ENCODE peak calls at places on chromosome 17, in nine cellular contexts. Q, T, R, B, Y, F, K, H and W are unnamed samples. For H3K4me1, the result is how much of the 10 kb centered on the place peaks cover.

GRCh38 chr17:50889528-50890118 is 23.5 kb upstream of the TOB1 start:
- DNase-seq in Q (no peak), T (no peak), R (peak), B (peak), Y (no peak), F (peak), K (no peak), H (no peak), W (no peak)

GRCh38 chr17:36972186-36972686 is 23.5 kb downstream of the AATF start:
- DNase-seq in Q (no peak), T (no peak), R (no peak), B (no peak), Y (no peak), F (no peak), K (no peak), H (no peak), W (no peak)

GRCh38 chr17:63954402-63955063 is 18.2 kb downstream of the SCN4A start:
- DNase-seq in Q (no peak), T (no peak), R (no peak), B (no peak), Y (no peak), F (no peak), K (no peak), H (no peak), W (no peak)

GRCh38 chr17:82348434-82348833 is 10.6 kb upstream of the TEX19 start:
- DNase-seq in Q (no peak), T (no peak), R (no peak), B (no peak), Y (no peak), F (no peak), K (no peak), H (no peak), W (no peak)

GRCh38 chr17:64095144-64095882 is 34.6 kb downstream of the ERN1 start:
- DNase-seq in Q (no peak), T (no peak), R (no peak), B (peak), Y (no peak), F (no peak), K (peak), H (no peak), W (no peak)

GRCh38 chr17:56761387-56761786 is 72.3 kb downstream of the C17orf67 start:
- DNase-seq in Q (no peak), T (no peak), R (no peak), B (no peak), Y (no peak), F (no peak), K (no peak), H (no peak), W (no peak)

GRCh38 chr17:57750930-57751329 is 5.8 kb upstream of the CCDC182 start:
- DNase-seq in Q (no peak), T (no peak), R (no peak), B (no peak), Y (no peak), F (no peak), K (no peak), H (no peak), W (no peak)

GRCh38 chr17:45223541-45224528 is 2.1 kb downstream of the FMNL1 start:
- DNase-seq in Q (no peak), T (no peak), R (no peak), B (no peak), Y (no peak), F (no peak), K (no peak), H (no peak), W (no peak)

GRCh38 chr17:27481327-27481726 is 25.1 kb downstream of the KSR1 start:
- DNase-seq in Q (no peak), T (no peak), R (no peak), B (no peak), Y (peak), F (no peak), K (no peak), H (no peak), W (no peak)

GRCh38 chr17:4854181-4854681 is 21.1 kb downstream of the MINK1 start:
- DNase-seq in Q (no peak), T (no peak), R (no peak), B (no peak), Y (no peak), F (peak), K (no peak), H (no peak), W (no peak)

GRCh38 chr17:46977348-46977747 is 1.7 kb downstream of the RPRML start:
- DNase-seq in Q (no peak), T (no peak), R (peak), B (no peak), Y (no peak), F (peak), K (no peak), H (peak), W (peak)

GRCh38 chr17:68491381-68491849 is 20.8 kb upstream of the PRKAR1A start:
- DNase-seq in Q (no peak), T (peak), R (no peak), B (no peak), Y (no peak), F (no peak), K (no peak), H (no peak), W (no peak)

GRCh38 chr17:57645950-57646686 is 99.0 kb downstream of the CCDC182 start:
- DNase-seq in Q (no peak), T (no peak), R (no peak), B (no peak), Y (no peak), F (no peak), K (no peak), H (no peak), W (no peak)

GRCh38 chr17:42409467-42410351 is 13.3 kb downstream of the CAVIN1 start:
- DNase-seq in Q (peak), T (peak), R (peak), B (peak), Y (no peak), F (no peak), K (peak), H (no peak), W (no peak)

GRCh38 chr17:28366605-28367004 is 1.6 kb upstream of the SEBOX start:
- DNase-seq in Q (no peak), T (no peak), R (peak), B (no peak), Y (no peak), F (peak), K (no peak), H (no peak), W (no peak)

GRCh38 chr17:37818689-37819088 is 73.8 kb upstream of the HNF1B start:
- DNase-seq in Q (no peak), T (no peak), R (peak), B (peak), Y (no peak), F (no peak), K (peak), H (no peak), W (no peak)

GRCh38 chr17:5912927-5913565 is 157.1 kb upstream of the WSCD1 start:
- DNase-seq in Q (no peak), T (no peak), R (peak), B (no peak), Y (no peak), F (no peak), K (no peak), H (no peak), W (no peak)

GRCh38 chr17:76337413-76337777 is 16.3 kb downstream of the PRPSAP1 start:
- DNase-seq in Q (no peak), T (no peak), R (no peak), B (no peak), Y (no peak), F (no peak), K (no peak), H (no peak), W (no peak)

GRCh38 chr17:34582185-34582900 is 3.0 kb downstream of the TMEM132E start:
- DNase-seq in Q (peak), T (no peak), R (peak), B (no peak), Y (no peak), F (no peak), K (no peak), H (no peak), W (no peak)

GRCh38 chr17:81125573-81126081 is 39.7 kb upstream of the PVALEF start:
- DNase-seq in Q (no peak), T (no peak), R (no peak), B (no peak), Y (no peak), F (no peak), K (no peak), H (no peak), W (no peak)

GRCh38 chr17:3532859-3533142 is 24.8 kb downstream of the TRPV3 start:
- DNase-seq in Q (no peak), T (no peak), R (no peak), B (no peak), Y (no peak), F (no peak), K (no peak), H (no peak), W (no peak)

GRCh38 chr17:35052780-35053179 is 10.7 kb downstream of the RFFL start:
- DNase-seq in Q (no peak), T (no peak), R (no peak), B (no peak), Y (no peak), F (no peak), K (no peak), H (no peak), W (no peak)

GRCh38 chr17:44124118-44124438 is 637 bp upstream of the HDAC5 start:
- DNase-seq in Q (no peak), T (no peak), R (no peak), B (no peak), Y (no peak), F (no peak), K (no peak), H (no peak), W (no peak)

GRCh38 chr17:7634384-7634783 is 4.4 kb downstream of the SHBG start:
- DNase-seq in Q (no peak), T (no peak), R (peak), B (no peak), Y (no peak), F (peak), K (no peak), H (peak), W (no peak)

GRCh38 chr17:38415250-38416194 is 12.7 kb upstream of the ARHGAP23 start:
- DNase-seq in Q (no peak), T (no peak), R (peak), B (no peak), Y (no peak), F (peak), K (peak), H (no peak), W (no peak)

GRCh38 chr17:39955726-39956225 is 7.0 kb upstream of the GSDMA start:
- DNase-seq in Q (no peak), T (no peak), R (no peak), B (no peak), Y (no peak), F (no peak), K (no peak), H (no peak), W (no peak)

GRCh38 chr17:47686276-47686635 is 7.7 kb upstream of the TBKBP1 start:
- DNase-seq in Q (no peak), T (no peak), R (no peak), B (peak), Y (no peak), F (no peak), K (no peak), H (no peak), W (no peak)

DNA sequence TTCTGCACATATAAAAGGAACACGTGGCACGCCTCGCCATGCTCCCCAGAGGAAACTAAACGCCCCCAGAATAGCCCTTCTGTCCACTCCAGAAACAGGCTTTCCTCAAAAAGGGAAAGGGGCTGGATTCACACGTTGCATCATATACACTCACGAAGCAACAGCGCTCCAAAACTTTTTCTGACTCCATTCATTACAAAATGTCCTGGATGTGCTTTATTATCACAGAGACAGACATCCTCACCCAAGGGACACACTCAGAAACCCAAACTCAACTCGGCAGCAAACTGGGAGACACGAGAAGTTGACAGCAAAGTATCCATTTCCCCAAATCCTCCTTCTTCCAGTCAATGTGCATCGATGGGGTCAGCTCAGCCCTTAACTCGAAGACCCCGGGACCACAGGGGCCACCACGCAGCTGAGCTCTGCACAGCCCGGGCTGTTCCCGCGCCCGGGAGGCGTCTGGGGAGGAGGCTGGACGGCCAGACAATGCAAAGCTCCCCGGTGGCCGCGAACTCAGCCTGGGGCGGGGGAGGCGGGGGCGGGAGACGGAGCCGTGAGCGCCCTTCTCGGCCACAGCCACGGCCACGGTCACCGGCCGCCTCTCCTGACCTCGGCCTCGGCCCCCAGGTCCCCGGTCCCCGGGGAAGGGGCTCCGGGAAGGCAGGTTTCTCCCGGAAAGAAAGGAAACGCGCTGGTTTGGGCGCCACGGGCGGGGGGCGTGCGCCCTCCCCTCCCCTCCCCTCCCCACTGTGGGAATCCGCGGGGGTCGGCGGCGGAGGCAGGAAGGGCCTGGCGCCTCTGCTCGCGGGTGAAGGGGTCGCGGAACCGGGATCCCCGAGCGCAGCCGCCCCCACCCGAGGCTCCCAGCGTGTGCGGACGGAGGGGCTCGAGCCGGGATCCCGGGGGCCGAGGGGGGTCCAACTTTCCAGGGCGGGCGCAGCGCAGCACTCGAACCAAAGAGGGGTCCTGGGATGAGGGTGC is 1.2 kb downstream of the NXN start:
- DNase-seq in Q (no peak), T (peak), R (peak), B (no peak), Y (no peak), F (peak), K (no peak), H (peak), W (no peak)
- H3K4me1 ChIP-seq in Q (under half), T (under half), R (under half), B (half or more), Y (under half), F (under half), K (under half), H (under half), W (under half)

GRCh38 chr17:19363114-19363438 is 553 bp upstream of the B9D1 start:
- DNase-seq in Q (no peak), T (no peak), R (no peak), B (no peak), Y (no peak), F (no peak), K (no peak), H (no peak), W (no peak)
- H3K4me3 ChIP-seq in Q (peak), T (no peak), R (peak), B (peak), Y (peak), F (peak), K (peak), H (no peak), W (peak)

DNA sequence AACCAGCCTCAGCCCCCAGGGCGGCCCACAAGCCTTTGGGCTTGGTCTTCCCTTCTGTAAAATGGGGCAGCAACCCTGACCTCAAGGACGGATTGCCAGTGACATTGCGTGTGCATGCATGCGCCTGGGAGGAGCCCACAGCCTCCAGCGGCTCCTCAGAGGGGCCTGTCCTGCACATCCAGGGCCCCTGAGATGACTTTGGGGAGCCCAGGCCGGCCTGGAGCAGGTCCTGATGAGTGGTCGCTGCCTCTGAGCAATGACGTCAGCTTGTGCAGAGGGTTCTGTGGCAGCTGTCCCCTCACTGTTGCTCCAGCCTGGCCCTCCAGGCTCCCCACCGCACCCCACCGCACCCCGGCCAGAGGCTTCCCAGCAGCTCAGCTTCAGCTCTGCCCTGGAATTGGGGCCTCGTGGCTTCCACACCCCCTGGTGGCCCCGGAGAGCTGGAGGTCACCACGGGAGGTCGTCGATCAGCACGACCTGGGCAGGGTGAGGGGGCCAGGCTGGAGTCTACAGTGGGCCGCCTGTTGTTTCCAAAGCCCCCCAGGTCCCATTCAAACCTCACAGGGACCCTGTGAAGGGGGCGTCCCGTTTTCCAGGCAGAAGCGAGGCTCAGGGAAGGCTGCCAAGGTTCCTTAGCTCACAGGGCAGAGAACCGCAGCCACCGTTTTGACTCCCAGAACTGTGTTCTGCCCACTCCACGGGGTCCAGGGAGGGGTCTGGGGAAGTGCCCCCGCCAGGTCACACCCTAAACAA is 341.8 kb downstream of the SEC14L1 start:
- DNase-seq in Q (no peak), T (no peak), R (no peak), B (no peak), Y (no peak), F (no peak), K (no peak), H (no peak), W (no peak)
- H3K4me1 ChIP-seq in Q (under half), T (under half), R (under half), B (under half), Y (half or more), F (under half), K (under half), H (under half), W (under half)

GRCh38 chr17:72165202-72165972 is 44.6 kb downstream of the SOX9 start:
- DNase-seq in Q (no peak), T (no peak), R (peak), B (no peak), Y (no peak), F (no peak), K (no peak), H (no peak), W (no peak)
- H3K4me3 ChIP-seq in Q (no peak), T (no peak), R (no peak), B (no peak), Y (no peak), F (no peak), K (no peak), H (no peak), W (no peak)

GRCh38 chr17:78889525-78889924 is 13.5 kb downstream of the CEP295NL start:
- DNase-seq in Q (no peak), T (no peak), R (no peak), B (no peak), Y (no peak), F (no peak), K (no peak), H (no peak), W (no peak)

GRCh38 chr17:78891406-78892061 is 11.5 kb downstream of the CEP295NL start:
- DNase-seq in Q (no peak), T (peak), R (no peak), B (no peak), Y (no peak), F (no peak), K (no peak), H (no peak), W (no peak)

GRCh38 chr17:78888911-78889496 is 14.0 kb downstream of the CEP295NL start:
- DNase-seq in Q (no peak), T (no peak), R (no peak), B (no peak), Y (no peak), F (no peak), K (no peak), H (no peak), W (no peak)

GRCh38 chr17:78892062-78892456 is 10.9 kb downstream of the CEP295NL start:
- DNase-seq in Q (no peak), T (no peak), R (no peak), B (no peak), Y (no peak), F (no peak), K (no peak), H (no peak), W (no peak)

DNA sequence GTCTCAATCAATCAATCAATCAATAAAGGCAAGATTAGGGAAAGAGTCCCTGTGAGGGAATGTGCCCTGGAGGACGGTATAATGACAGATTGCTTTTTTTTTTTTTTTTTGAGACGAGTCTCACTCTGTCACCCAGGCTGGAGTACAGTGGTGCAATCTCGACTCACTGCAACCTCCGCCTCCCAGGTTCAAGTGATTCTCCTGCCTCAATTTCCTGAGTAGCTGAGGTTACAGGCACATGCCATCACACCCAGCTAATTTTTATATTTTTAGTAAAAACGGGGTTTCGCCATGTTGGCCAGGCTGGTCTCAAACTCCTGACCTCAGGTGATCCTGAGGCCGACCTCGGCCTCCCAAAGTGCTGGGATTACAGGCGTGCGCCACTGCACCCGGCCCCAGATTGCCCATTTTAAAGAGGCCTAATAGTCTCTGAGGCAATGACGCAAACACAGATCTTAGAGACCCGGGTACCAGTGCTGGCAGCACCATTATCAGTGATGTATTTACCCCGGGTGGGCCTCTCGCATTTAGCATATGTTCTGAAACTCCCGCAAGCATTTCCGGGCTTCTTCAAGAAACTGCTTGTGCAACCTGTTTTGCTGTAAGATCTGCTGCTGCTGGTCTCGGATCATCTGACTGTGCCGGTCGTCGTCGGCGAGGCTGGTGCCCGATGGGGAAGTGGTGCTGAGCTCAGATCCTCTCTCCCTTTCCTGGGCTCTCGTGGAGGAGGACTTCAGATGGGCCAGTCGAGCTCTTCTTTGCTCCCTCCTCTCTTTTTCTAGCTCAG is 12.7 kb downstream of the CEP295NL start:
- DNase-seq in Q (no peak), T (peak), R (no peak), B (no peak), Y (peak), F (no peak), K (no peak), H (no peak), W (no peak)
- H3K4me1 ChIP-seq in Q (under half), T (under half), R (under half), B (under half), Y (under half), F (under half), K (under half), H (under half), W (under half)